ENCODE peak calls at places on chromosomes 16 and 17, in nine cellular contexts. E, O, S, Q, T, W, N, U and F are unnamed samples.

GRCh38 chr17:80122026-80122575 is 20.7 kb downstream of the GAA start:
- DNase-seq in T (no peak), S (no peak), U (no peak), N (no peak), E (no peak), Q (no peak), O (no peak), W (no peak), F (no peak)

GRCh38 chr17:68682913-68683312 is 81.7 kb upstream of the FAM20A start:
- DNase-seq in E (no peak), T (no peak), U (no peak), W (no peak), O (no peak), N (no peak), Q (no peak), S (no peak), F (no peak)

GRCh38 chr16:69566437-69567030 is 768 bp downstream of the NFAT5 start:
- DNase-seq in O (peak), W (peak), N (peak), S (peak), E (peak), U (peak), Q (no peak), T (no peak), F (peak)

GRCh38 chr16:21618261-21618660 is 18.9 kb downstream of the METTL9 start:
- DNase-seq in E (no peak), U (no peak), S (no peak), T (no peak), Q (no peak), N (no peak), O (no peak), W (no peak), F (no peak)

GRCh38 chr17:46995841-46996571 is 17.0 kb upstream of the RPRML start:
- DNase-seq in U (peak), T (no peak), S (no peak), W (no peak), Q (no peak), E (no peak), O (no peak), N (no peak), F (no peak)

GRCh38 chr16:2912330-2913199 is 834 bp downstream of the FLYWCH1 start:
- DNase-seq in S (peak), O (peak), U (peak), T (peak), W (no peak), N (peak), E (no peak), Q (no peak), F (no peak)

GRCh38 chr16:1088295-1089170 is 7.5 kb downstream of the C1QTNF8 start:
- DNase-seq in S (no peak), O (no peak), U (no peak), Q (no peak), N (no peak), T (no peak), W (no peak), E (no peak), F (no peak)

GRCh38 chr16:87337247-87337646 is 20.1 kb upstream of the C16orf95 start:
- DNase-seq in W (no peak), Q (no peak), O (no peak), S (no peak), N (no peak), U (no peak), E (peak), T (no peak), F (no peak)

GRCh38 chr17:72049914-72050313 is 70.9 kb upstream of the SOX9 start:
- DNase-seq in S (no peak), T (no peak), N (no peak), O (no peak), Q (no peak), W (no peak), E (no peak), U (no peak), F (no peak)

GRCh38 chr16:58684354-58685083 is at the start of gene SLC38A7:
- DNase-seq in W (peak), T (peak), N (peak), U (peak), Q (peak), O (peak), E (peak), S (peak), F (peak)

GRCh38 chr17:4148611-4149308 is 5.8 kb downstream of the CYB5D2 start:
- DNase-seq in O (no peak), Q (no peak), S (no peak), N (no peak), W (no peak), T (no peak), U (no peak), E (no peak), F (no peak)

GRCh38 chr17:81552244-81553017 is at the start of gene FAAP100:
- DNase-seq in Q (no peak), N (peak), U (peak), S (peak), W (peak), E (peak), O (peak), T (peak), F (peak)